ENCODE peak calls at places on chromosomes 4 and X, in seven cellular contexts. A, M, X, K, V, Q and C are unnamed samples.

GRCh38 chr4:13640149-13640671 is 12.7 kb upstream of the BOD1L1 start:
- DNase-seq in A (peak; percentile 81), M (peak; percentile 37), X (peak; percentile 71), K (peak; percentile 92), V (peak; percentile 90), Q (peak; percentile 83), C (no peak)

GRCh38 chr4:3511187-3511586 is 21.0 kb downstream of the LRPAP1 start:
- DNase-seq in A (no peak), M (no peak), X (no peak), K (no peak), V (no peak), Q (no peak), C (no peak)

GRCh38 chr4:86333236-86333635 is 26.6 kb downstream of the MAPK10 start:
- DNase-seq in A (no peak), M (no peak), X (no peak), K (no peak), V (no peak), Q (no peak), C (no peak)

GRCh38 chrX:100413231-100413630 is 3.2 kb upstream of the PCDH19 start:
- DNase-seq in A (peak; percentile 80), M (peak; percentile 74), X (peak; percentile 73), K (peak; percentile 69), V (peak; percentile 60), Q (no peak), C (peak; percentile 38)

GRCh38 chr4:57501715-57502114 is 391.5 kb upstream of the IGFBP7 start:
- DNase-seq in A (peak; percentile 17), M (peak; percentile 41), X (peak; percentile 18), K (peak; percentile 53), V (peak; percentile 78), Q (no peak), C (no peak)

GRCh38 chr4:108337923-108338322 is 169.2 kb upstream of the LEF1 start:
- DNase-seq in A (no peak), M (no peak), X (no peak), K (no peak), V (peak; percentile 50), Q (no peak), C (no peak)

GRCh38 chr4:59881632-59882031 is 1318.5 kb upstream of the ADGRL3 start:
- DNase-seq in A (no peak), M (no peak), X (no peak), K (no peak), V (no peak), Q (no peak), C (no peak)

GRCh38 chr4:53192496-53192895 is 173.4 kb downstream of the SCFD2 start:
- DNase-seq in A (no peak), M (no peak), X (peak; percentile 18), K (no peak), V (no peak), Q (no peak), C (no peak)

GRCh38 chr4:75542824-75543223 is 13.0 kb upstream of the ODAPH start:
- DNase-seq in A (no peak), M (peak; percentile 27), X (peak; percentile 95), K (peak; percentile 80), V (peak; percentile 80), Q (peak; percentile 90), C (no peak)

GRCh38 chr4:106140601-106141000 is 175.4 kb downstream of the TBCK start:
- DNase-seq in A (peak; percentile 8), M (no peak), X (peak; percentile 4), K (peak; percentile 22), V (no peak), Q (no peak), C (no peak)

GRCh38 chrX:148961990-148962389 is 461.6 kb downstream of the AFF2 start:
- DNase-seq in A (no peak), M (no peak), X (no peak), K (no peak), V (no peak), Q (no peak), C (no peak)

GRCh38 chr4:39526810-39527295 is 386 bp downstream of the UGDH start:
- DNase-seq in A (peak; percentile 77), M (no peak), X (no peak), K (peak; percentile 3), V (no peak), Q (no peak), C (no peak)

DNA sequence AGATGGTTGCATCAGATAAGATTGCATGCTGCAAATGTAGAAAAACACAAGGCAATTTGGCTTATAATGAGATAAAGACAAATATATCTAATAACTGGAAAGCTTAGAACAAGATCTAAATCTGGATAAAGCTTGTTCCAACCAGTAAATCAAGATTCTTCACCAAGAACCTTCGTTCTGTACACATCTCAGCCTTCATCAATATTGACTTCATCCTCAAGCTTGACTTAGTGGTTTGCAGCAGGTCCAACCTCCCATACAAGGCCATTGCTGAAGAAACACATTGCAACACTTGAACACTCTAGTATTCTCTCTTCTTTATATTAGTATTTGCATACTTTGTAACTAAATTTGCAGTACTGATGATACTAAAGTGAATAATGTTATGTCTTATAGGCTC is 407.6 kb downstream of the TLL1 start:
- DNase-seq in A (no peak), M (no peak), X (no peak), K (no peak), V (no peak), Q (no peak), C (no peak)
- TF ChIP-seq CTCF in A (no peak), M (no peak), X (no peak), K (no peak), V (no peak), Q (no peak), C (no peak)

GRCh38 chr4:139184129-139184528 is 7.1 kb upstream of the ELF2 start:
- DNase-seq in A (no peak), M (peak; percentile 70), X (peak; percentile 71), K (peak; percentile 31), V (peak; percentile 51), Q (no peak), C (no peak)
- TF ChIP-seq CTCF in A (no peak), M (peak; percentile 25), X (peak; percentile 3), K (peak; percentile 39), V (peak; percentile 33), Q (no peak), C (no peak)

DNA sequence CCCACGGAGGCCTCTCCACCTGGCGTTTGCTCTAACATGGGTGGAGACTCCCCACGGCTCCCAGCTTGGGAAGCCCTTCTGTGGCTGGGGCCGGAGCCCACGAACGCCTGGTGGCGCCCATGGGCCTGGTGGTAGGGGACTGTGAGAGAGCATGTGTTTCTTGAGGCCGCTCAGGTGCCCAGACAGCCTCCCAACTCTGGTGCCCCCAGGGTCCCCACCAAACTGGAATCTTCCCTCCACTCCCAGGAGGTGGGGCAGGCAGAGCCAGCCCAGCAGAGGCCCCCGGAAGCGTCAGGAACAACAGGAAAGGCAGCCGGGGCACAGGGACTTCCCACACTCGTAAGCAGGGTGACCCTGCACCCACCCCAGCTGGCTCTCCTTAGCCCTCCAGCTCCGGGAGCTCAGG is 33.3 kb upstream of the FGFR3 start:
- DNase-seq in A (no peak), M (no peak), X (no peak), K (no peak), V (no peak), Q (no peak), C (no peak)
- TF ChIP-seq CTCF in A (no peak), M (no peak), X (no peak), K (no peak), V (no peak), Q (peak; percentile 19), C (no peak)

GRCh38 chrX:42680651-42681050 is 97.3 kb downstream of the PPP1R2C start:
- DNase-seq in A (peak; percentile 39), M (peak; percentile 71), X (peak; percentile 65), K (no peak), V (peak; percentile 30), Q (no peak), C (no peak)
- TF ChIP-seq CTCF in A (no peak), M (peak; percentile 15), X (no peak), K (no peak), V (no peak), Q (no peak), C (no peak)

GRCh38 chrX:11540532-11541377 is 125.0 kb downstream of the ARHGAP6 start:
- DNase-seq in A (no peak), M (no peak), X (no peak), K (no peak), V (no peak), Q (no peak), C (no peak)
- TF ChIP-seq CTCF in A (no peak), M (peak; percentile 15), X (no peak), K (no peak), V (no peak), Q (no peak), C (no peak)

GRCh38 chrX:77597090-77597489 is 149.9 kb downstream of the FGF16 start:
- DNase-seq in A (peak; percentile 2), M (peak; percentile 59), X (peak; percentile 64), K (peak; percentile 43), V (peak; percentile 34), Q (no peak), C (no peak)
- TF ChIP-seq CTCF in A (peak; percentile 33), M (peak; percentile 51), X (peak; percentile 43), K (peak; percentile 58), V (peak; percentile 44), Q (peak; percentile 18), C (no peak)